ENCODE peak calls at places on chromosomes 5 and 9, in six cellular contexts. One of them, this sample, is unnamed.
A peak's percentile ranks its signal among the peaks of the same experiment; 100 is the strongest.

GRCh38 chr9:16640649-16641048 is 229.8 kb downstream of the BNC2 start:
- DNase-seq in HT-29: no peak
- DNase-seq in GM03348: no peak
- DNase-seq in amniotic stem cell: no peak
- DNase-seq in RPMI7951: peak; percentile 47
- DNase-seq in foreskin fibroblast: peak; percentile 30
- DNase-seq in this sample: no peak

GRCh38 chr5:122501087-122501435 is 189.0 kb downstream of the SNCAIP start:
- DNase-seq in HT-29: no peak
- DNase-seq in GM03348: peak; percentile 19
- DNase-seq in amniotic stem cell: no peak
- DNase-seq in RPMI7951: no peak
- DNase-seq in foreskin fibroblast: peak; percentile 37
- DNase-seq in this sample: no peak

GRCh38 chr9:98727428-98727827 is 18.7 kb upstream of the GABBR2 start:
- DNase-seq in HT-29: no peak
- DNase-seq in GM03348: no peak
- DNase-seq in amniotic stem cell: no peak
- DNase-seq in RPMI7951: no peak
- DNase-seq in foreskin fibroblast: no peak
- DNase-seq in this sample: no peak

GRCh38 chr9:113241161-113241560 is 19.8 kb downstream of the SLC31A1 start:
- DNase-seq in HT-29: no peak
- DNase-seq in GM03348: no peak
- DNase-seq in amniotic stem cell: no peak
- DNase-seq in RPMI7951: no peak
- DNase-seq in foreskin fibroblast: no peak
- DNase-seq in this sample: no peak

GRCh38 chr9:132155514-132155913 is 6.3 kb upstream of the NTNG2 start:
- DNase-seq in HT-29: no peak
- DNase-seq in GM03348: no peak
- DNase-seq in amniotic stem cell: no peak
- DNase-seq in RPMI7951: no peak
- DNase-seq in foreskin fibroblast: no peak
- DNase-seq in this sample: no peak

GRCh38 chr5:132478498-132478855 is 12.1 kb downstream of the IRF1 start:
- DNase-seq in HT-29: no peak
- DNase-seq in GM03348: no peak
- DNase-seq in amniotic stem cell: no peak
- DNase-seq in RPMI7951: no peak
- DNase-seq in foreskin fibroblast: no peak
- DNase-seq in this sample: no peak

GRCh38 chr5:172115541-172115982 is 72.5 kb downstream of the STK10 start:
- DNase-seq in HT-29: no peak
- DNase-seq in GM03348: no peak
- DNase-seq in amniotic stem cell: no peak
- DNase-seq in RPMI7951: no peak
- DNase-seq in foreskin fibroblast: no peak
- DNase-seq in this sample: no peak

GRCh38 chr5:127995556-127995955 is 88.0 kb upstream of the SLC12A2 start:
- DNase-seq in HT-29: no peak
- DNase-seq in GM03348: no peak
- DNase-seq in amniotic stem cell: no peak
- DNase-seq in RPMI7951: no peak
- DNase-seq in foreskin fibroblast: no peak
- DNase-seq in this sample: peak; percentile 19

GRCh38 chr9:87343816-87344438 is 153.7 kb upstream of the DAPK1 start:
- DNase-seq in HT-29: no peak
- DNase-seq in GM03348: no peak
- DNase-seq in amniotic stem cell: no peak
- DNase-seq in RPMI7951: no peak
- DNase-seq in foreskin fibroblast: peak; percentile 30
- DNase-seq in this sample: no peak

GRCh38 chr5:45692481-45692880 is 3.7 kb downstream of the HCN1 start:
- DNase-seq in HT-29: no peak
- DNase-seq in GM03348: no peak
- DNase-seq in amniotic stem cell: no peak
- DNase-seq in RPMI7951: no peak
- DNase-seq in foreskin fibroblast: no peak
- DNase-seq in this sample: no peak

GRCh38 chr9:9352877-9353481 is 1259.8 kb downstream of the PTPRD start:
- DNase-seq in HT-29: peak; percentile 17
- DNase-seq in GM03348: no peak
- DNase-seq in amniotic stem cell: no peak
- DNase-seq in RPMI7951: no peak
- DNase-seq in foreskin fibroblast: peak; percentile 12
- DNase-seq in this sample: no peak

GRCh38 chr5:66306844-66307315 is 162.8 kb downstream of the SREK1 start:
- DNase-seq in HT-29: no peak
- DNase-seq in GM03348: no peak
- DNase-seq in amniotic stem cell: no peak
- DNase-seq in RPMI7951: peak; percentile 1
- DNase-seq in foreskin fibroblast: no peak
- DNase-seq in this sample: no peak

GRCh38 chr5:66209350-66209749 is 65.2 kb downstream of the SREK1 start:
- DNase-seq in HT-29: peak; percentile 51
- DNase-seq in GM03348: no peak
- DNase-seq in amniotic stem cell: no peak
- DNase-seq in RPMI7951: peak; percentile 30
- DNase-seq in foreskin fibroblast: peak; percentile 24
- DNase-seq in this sample: no peak

GRCh38 chr9:137753192-137753765 is 124.3 kb upstream of the CACNA1B start:
- DNase-seq in HT-29: no peak
- DNase-seq in GM03348: no peak
- DNase-seq in amniotic stem cell: no peak
- DNase-seq in RPMI7951: no peak
- DNase-seq in foreskin fibroblast: no peak
- DNase-seq in this sample: no peak

GRCh38 chr9:93020785-93021670 is 37.5 kb upstream of the SUSD3 start:
- DNase-seq in HT-29: peak; percentile 51
- DNase-seq in GM03348: no peak
- DNase-seq in amniotic stem cell: no peak
- DNase-seq in RPMI7951: no peak
- DNase-seq in foreskin fibroblast: no peak
- DNase-seq in this sample: no peak

GRCh38 chr5:317086-317811 is 4.3 kb upstream of the AHRR start:
- DNase-seq in HT-29: peak; percentile 85
- DNase-seq in GM03348: peak; percentile 91
- DNase-seq in amniotic stem cell: no peak
- DNase-seq in RPMI7951: peak; percentile 79
- DNase-seq in foreskin fibroblast: peak; percentile 93
- DNase-seq in this sample: no peak

GRCh38 chr5:69450116-69450515 is 35.2 kb downstream of the MARVELD2 start:
- DNase-seq in HT-29: no peak
- DNase-seq in GM03348: peak; percentile 56
- DNase-seq in amniotic stem cell: peak; percentile 64
- DNase-seq in RPMI7951: peak; percentile 87
- DNase-seq in foreskin fibroblast: peak; percentile 93
- DNase-seq in this sample: peak; percentile 81

GRCh38 chr5:166370928-166371690 is 1920.3 kb upstream of the WWC1 start:
- DNase-seq in HT-29: no peak
- DNase-seq in GM03348: peak; percentile 17
- DNase-seq in amniotic stem cell: no peak
- DNase-seq in RPMI7951: peak; percentile 44
- DNase-seq in foreskin fibroblast: peak; percentile 1
- DNase-seq in this sample: no peak

GRCh38 chr9:99025616-99026270 is 79.2 kb upstream of the TGFBR1 start:
- DNase-seq in HT-29: no peak
- DNase-seq in GM03348: no peak
- DNase-seq in amniotic stem cell: no peak
- DNase-seq in RPMI7951: no peak
- DNase-seq in foreskin fibroblast: no peak
- DNase-seq in this sample: no peak

GRCh38 chr9:78559449-78559885 is 262.5 kb downstream of the PSAT1 start:
- DNase-seq in HT-29: no peak
- DNase-seq in GM03348: peak; percentile 24
- DNase-seq in amniotic stem cell: peak; percentile 38
- DNase-seq in RPMI7951: peak; percentile 17
- DNase-seq in foreskin fibroblast: peak; percentile 77
- DNase-seq in this sample: no peak

GRCh38 chr5:43213951-43214350 is 21.9 kb downstream of the NIM1K start:
- DNase-seq in HT-29: no peak
- DNase-seq in GM03348: no peak
- DNase-seq in amniotic stem cell: no peak
- DNase-seq in RPMI7951: no peak
- DNase-seq in foreskin fibroblast: no peak
- DNase-seq in this sample: no peak

GRCh38 chr5:113221294-113222176 is 213.3 kb downstream of the TSSK1B start:
- DNase-seq in HT-29: no peak
- DNase-seq in GM03348: no peak
- DNase-seq in amniotic stem cell: no peak
- DNase-seq in RPMI7951: peak; percentile 66
- DNase-seq in foreskin fibroblast: no peak
- DNase-seq in this sample: no peak

GRCh38 chr9:130999265-130999623 is 9.7 kb upstream of the LAMC3 start:
- DNase-seq in HT-29: no peak
- DNase-seq in GM03348: no peak
- DNase-seq in amniotic stem cell: no peak
- DNase-seq in RPMI7951: no peak
- DNase-seq in foreskin fibroblast: no peak
- DNase-seq in this sample: no peak

GRCh38 chr5:80959768-80960442 is at the start of gene RASGRF2:
- DNase-seq in HT-29: peak; percentile 77
- DNase-seq in GM03348: peak; percentile 35
- DNase-seq in amniotic stem cell: peak; percentile 31
- DNase-seq in RPMI7951: peak; percentile 40
- DNase-seq in foreskin fibroblast: peak; percentile 75
- DNase-seq in this sample: no peak